ENCODE peak calls at places on chromosomes 2 and 18, in six cellular contexts. K is Calu3; G is germinal center; F is NCI-H1417; Z is CD8-positive, alpha-beta T cell; M is GOT3. P is an unnamed sample.
A peak's percentile ranks its signal among the peaks of the same experiment; 100 is the strongest.

GRCh38 chr18:46506974-46507373 is 150.0 kb downstream of the LOXHD1 start:
- DNase-seq in K (no peak), G (no peak), F (no peak), Z (no peak), M (no peak), P (no peak)

GRCh38 chr18:404061-404460 is 96.4 kb downstream of the COLEC12 start:
- DNase-seq in K (no peak), G (no peak), F (no peak), Z (no peak), M (no peak), P (no peak)

GRCh38 chr2:3041841-3042600 is 335.6 kb downstream of the EIPR1 start:
- DNase-seq in K (no peak), G (no peak), F (peak; percentile 26), Z (no peak), M (no peak), P (no peak)

GRCh38 chr2:238100049-238100820 is at the start of gene ESPNL:
- DNase-seq in K (no peak), G (no peak), F (no peak), Z (no peak), M (no peak), P (no peak)

GRCh38 chr2:144131042-144131441 is 388.9 kb downstream of the ZEB2 start:
- DNase-seq in K (no peak), G (no peak), F (no peak), Z (no peak), M (no peak), P (no peak)

GRCh38 chr18:26307161-26307773 is 81.0 kb downstream of the TAF4B start:
- DNase-seq in K (peak; percentile 56), G (peak; percentile 55), F (peak; percentile 83), Z (no peak), M (no peak), P (peak; percentile 72)

GRCh38 chr2:29627366-29627765 is 294.0 kb downstream of the ALK start:
- DNase-seq in K (no peak), G (no peak), F (no peak), Z (no peak), M (no peak), P (no peak)

GRCh38 chr18:9731380-9731779 is 23.3 kb downstream of the RAB31 start:
- DNase-seq in K (no peak), G (no peak), F (no peak), Z (no peak), M (no peak), P (no peak)

GRCh38 chr18:3162181-3162580 is 57.6 kb downstream of the MYOM1 start:
- DNase-seq in K (no peak), G (no peak), F (no peak), Z (no peak), M (no peak), P (no peak)

GRCh38 chr18:10057401-10057800 is 143.6 kb downstream of the VAPA start:
- DNase-seq in K (no peak), G (no peak), F (no peak), Z (no peak), M (no peak), P (no peak)

GRCh38 chr2:43612944-43613343 is 17.1 kb upstream of the THADA start:
- DNase-seq in K (no peak), G (no peak), F (no peak), Z (no peak), M (no peak), P (no peak)

GRCh38 chr2:85796549-85797262 is 42.9 kb downstream of the ATOH8 start:
- DNase-seq in K (no peak), G (no peak), F (peak; percentile 12), Z (no peak), M (no peak), P (no peak)

GRCh38 chr2:240972636-240973521 is 25.5 kb upstream of the SNED1 start:
- DNase-seq in K (peak; percentile 24), G (no peak), F (peak; percentile 43), Z (no peak), M (no peak), P (no peak)

GRCh38 chr2:226995625-226996041 is 159.8 kb downstream of the RHBDD1 start:
- DNase-seq in K (no peak), G (no peak), F (no peak), Z (no peak), M (no peak), P (no peak)

GRCh38 chr2:159880729-159881128 is 82.7 kb upstream of the CD302 start:
- DNase-seq in K (no peak), G (no peak), F (peak; percentile 0), Z (no peak), M (no peak), P (no peak)

GRCh38 chr2:49770919-49771318 is 616.6 kb upstream of the FSHR start:
- DNase-seq in K (peak; percentile 27), G (no peak), F (peak; percentile 21), Z (no peak), M (no peak), P (peak; percentile 7)

GRCh38 chr18:47184419-47185050 is 8.4 kb upstream of the IER3IP1 start:
- DNase-seq in K (no peak), G (no peak), F (peak; percentile 30), Z (no peak), M (no peak), P (peak; percentile 56)

GRCh38 chr2:21002814-21003192 is 41.1 kb downstream of the APOB start:
- DNase-seq in K (no peak), G (no peak), F (no peak), Z (no peak), M (no peak), P (no peak)

GRCh38 chr18:24602156-24602555 is 141.7 kb downstream of the HRH4 start:
- DNase-seq in K (no peak), G (no peak), F (peak; percentile 32), Z (no peak), M (no peak), P (no peak)

GRCh38 chr2:96146151-96146880 is 1.1 kb upstream of the DUSP2 start:
- DNase-seq in K (no peak), G (peak; percentile 84), F (no peak), Z (peak; percentile 83), M (no peak), P (peak; percentile 84)

GRCh38 chr2:170432823-170433222 is 254.9 kb downstream of the MYO3B start:
- DNase-seq in K (no peak), G (no peak), F (no peak), Z (no peak), M (no peak), P (no peak)

GRCh38 chr2:190334479-190335224 is 8.7 kb upstream of the INPP1 start:
- DNase-seq in K (no peak), G (no peak), F (no peak), Z (no peak), M (no peak), P (no peak)

GRCh38 chr2:108855194-108855593 is 68.6 kb downstream of the CCDC138 start:
- DNase-seq in K (no peak), G (no peak), F (peak; percentile 50), Z (no peak), M (no peak), P (peak; percentile 30)

GRCh38 chr2:11656671-11657101 is 13.3 kb downstream of the NTSR2 start:
- DNase-seq in K (peak; percentile 66), G (no peak), F (no peak), Z (no peak), M (no peak), P (no peak)

GRCh38 chr2:24435391-24436316 is 55.4 kb upstream of the NCOA1 start:
- DNase-seq in K (no peak), G (no peak), F (peak; percentile 68), Z (no peak), M (no peak), P (no peak)

GRCh38 chr2:172093416-172094318 is 8.4 kb downstream of the DLX1 start:
- DNase-seq in K (no peak), G (no peak), F (no peak), Z (no peak), M (no peak), P (no peak)

GRCh38 chr2:221429741-221430491 is 142.2 kb downstream of the EPHA4 start:
- DNase-seq in K (no peak), G (no peak), F (no peak), Z (no peak), M (no peak), P (no peak)

GRCh38 chr2:64781991-64782390 is 128.3 kb upstream of the SERTAD2 start:
- DNase-seq in K (no peak), G (no peak), F (no peak), Z (no peak), M (no peak), P (no peak)

GRCh38 chr18:34322365-34323289 is 97.9 kb upstream of the NOL4 start:
- DNase-seq in K (peak; percentile 62), G (no peak), F (peak; percentile 89), Z (no peak), M (no peak), P (peak; percentile 74)

GRCh38 chr2:215548714-215549113 is 112.8 kb upstream of the FN1 start:
- DNase-seq in K (no peak), G (no peak), F (peak; percentile 42), Z (no peak), M (no peak), P (no peak)

GRCh38 chr2:69829243-69830044 is at the start of gene GMCL1:
- DNase-seq in K (peak; percentile 98), G (peak; percentile 93), F (peak; percentile 99), Z (peak; percentile 96), M (peak; percentile 88), P (peak; percentile 98)

GRCh38 chr2:192718340-192718739 is 523.6 kb upstream of the TMEFF2 start:
- DNase-seq in K (no peak), G (no peak), F (no peak), Z (no peak), M (no peak), P (no peak)

GRCh38 chr2:12317853-12318426 is 398.8 kb upstream of the TRIB2 start:
- DNase-seq in K (no peak), G (no peak), F (no peak), Z (no peak), M (no peak), P (no peak)

GRCh38 chr2:1727101-1727771 is 17.1 kb downstream of the PXDN start:
- DNase-seq in K (no peak), G (no peak), F (peak; percentile 75), Z (no peak), M (no peak), P (no peak)

GRCh38 chr2:36277146-36277808 is 78.3 kb upstream of the CRIM1 start:
- DNase-seq in K (peak; percentile 15), G (no peak), F (no peak), Z (no peak), M (no peak), P (no peak)

GRCh38 chr2:127618551-127618950 is 27.4 kb upstream of the GPR17 start:
- DNase-seq in K (no peak), G (no peak), F (no peak), Z (no peak), M (no peak), P (no peak)

GRCh38 chr2:197179744-197180498 is 130.7 kb downstream of the ANKRD44 start:
- DNase-seq in K (no peak), G (no peak), F (no peak), Z (no peak), M (no peak), P (no peak)

GRCh38 chr18:6219116-6219717 is 195.5 kb downstream of the L3MBTL4 start:
- DNase-seq in K (no peak), G (peak; percentile 65), F (peak; percentile 49), Z (no peak), M (no peak), P (peak; percentile 55)